ENCODE peak calls at places on chromosome 10, in seven cellular contexts. One of them, this sample, is unnamed.

GRCh38 chr10:2839081-2839725 is 228.1 kb upstream of the PFKP start:
- DNase-seq in heart left ventricle: no peak
- DNase-seq in upper lobe of right lung: peak
- DNase-seq in body of pancreas: peak
- DNase-seq in ascending aorta: no peak
- DNase-seq in brain microvascular endothelial cell: no peak
- DNase-seq in heart right ventricle: no peak
- DNase-seq in this sample: no peak

GRCh38 chr10:131949041-131949862 is 32.5 kb downstream of the BNIP3 start:
- DNase-seq in heart left ventricle: no peak
- DNase-seq in upper lobe of right lung: peak
- DNase-seq in body of pancreas: peak
- DNase-seq in ascending aorta: peak
- DNase-seq in brain microvascular endothelial cell: no peak
- DNase-seq in heart right ventricle: no peak
- DNase-seq in this sample: no peak

GRCh38 chr10:14530465-14530864 is 199.7 kb upstream of the FRMD4A start:
- DNase-seq in heart left ventricle: no peak
- DNase-seq in upper lobe of right lung: no peak
- DNase-seq in body of pancreas: no peak
- DNase-seq in ascending aorta: no peak
- DNase-seq in brain microvascular endothelial cell: no peak
- DNase-seq in heart right ventricle: no peak
- DNase-seq in this sample: no peak

GRCh38 chr10:55943403-55943802 is 417.7 kb downstream of the ZWINT start:
- DNase-seq in heart left ventricle: no peak
- DNase-seq in upper lobe of right lung: no peak
- DNase-seq in body of pancreas: no peak
- DNase-seq in ascending aorta: no peak
- DNase-seq in brain microvascular endothelial cell: no peak
- DNase-seq in heart right ventricle: no peak
- DNase-seq in this sample: no peak

GRCh38 chr10:22705534-22705933 is 8.8 kb downstream of the PIP4K2A start:
- DNase-seq in heart left ventricle: no peak
- DNase-seq in upper lobe of right lung: no peak
- DNase-seq in body of pancreas: no peak
- DNase-seq in ascending aorta: no peak
- DNase-seq in brain microvascular endothelial cell: no peak
- DNase-seq in heart right ventricle: no peak
- DNase-seq in this sample: no peak

GRCh38 chr10:38007551-38007950 is 2.9 kb upstream of the ZNF33A start:
- DNase-seq in heart left ventricle: no peak
- DNase-seq in upper lobe of right lung: no peak
- DNase-seq in body of pancreas: no peak
- DNase-seq in ascending aorta: no peak
- DNase-seq in brain microvascular endothelial cell: no peak
- DNase-seq in heart right ventricle: no peak
- DNase-seq in this sample: no peak

GRCh38 chr10:47187592-47187991 is 112.4 kb upstream of the GDF10 start:
- DNase-seq in heart left ventricle: no peak
- DNase-seq in upper lobe of right lung: no peak
- DNase-seq in body of pancreas: no peak
- DNase-seq in ascending aorta: no peak
- DNase-seq in brain microvascular endothelial cell: no peak
- DNase-seq in heart right ventricle: no peak
- DNase-seq in this sample: no peak

GRCh38 chr10:85105614-85106013 is 777.2 kb downstream of the CCSER2 start:
- DNase-seq in heart left ventricle: no peak
- DNase-seq in upper lobe of right lung: no peak
- DNase-seq in body of pancreas: peak
- DNase-seq in ascending aorta: no peak
- DNase-seq in brain microvascular endothelial cell: no peak
- DNase-seq in heart right ventricle: no peak
- DNase-seq in this sample: no peak

GRCh38 chr10:70302292-70302691 is 18.5 kb upstream of the NPFFR1 start:
- DNase-seq in heart left ventricle: no peak
- DNase-seq in upper lobe of right lung: no peak
- DNase-seq in body of pancreas: no peak
- DNase-seq in ascending aorta: no peak
- DNase-seq in brain microvascular endothelial cell: peak
- DNase-seq in heart right ventricle: no peak
- DNase-seq in this sample: no peak

GRCh38 chr10:31646519-31646918 is 282.1 kb downstream of the ARHGAP12 start:
- DNase-seq in heart left ventricle: no peak
- DNase-seq in upper lobe of right lung: no peak
- DNase-seq in body of pancreas: no peak
- DNase-seq in ascending aorta: no peak
- DNase-seq in brain microvascular endothelial cell: no peak
- DNase-seq in heart right ventricle: no peak
- DNase-seq in this sample: no peak

GRCh38 chr10:100634034-100634433 is 98.3 kb downstream of the HIF1AN start:
- DNase-seq in heart left ventricle: no peak
- DNase-seq in upper lobe of right lung: no peak
- DNase-seq in body of pancreas: no peak
- DNase-seq in ascending aorta: no peak
- DNase-seq in brain microvascular endothelial cell: no peak
- DNase-seq in heart right ventricle: no peak
- DNase-seq in this sample: no peak

GRCh38 chr10:124087672-124088634 is 5.4 kb downstream of the CHST15 start:
- DNase-seq in heart left ventricle: no peak
- DNase-seq in upper lobe of right lung: peak
- DNase-seq in body of pancreas: peak
- DNase-seq in ascending aorta: no peak
- DNase-seq in brain microvascular endothelial cell: no peak
- DNase-seq in heart right ventricle: no peak
- DNase-seq in this sample: no peak

GRCh38 chr10:113003032-113003431 is 53.0 kb downstream of the TCF7L2 start:
- DNase-seq in heart left ventricle: no peak
- DNase-seq in upper lobe of right lung: no peak
- DNase-seq in body of pancreas: no peak
- DNase-seq in ascending aorta: no peak
- DNase-seq in brain microvascular endothelial cell: no peak
- DNase-seq in heart right ventricle: no peak
- DNase-seq in this sample: no peak

GRCh38 chr10:86666538-86666937 is 1.8 kb upstream of the LDB3 start:
- DNase-seq in heart left ventricle: peak
- DNase-seq in upper lobe of right lung: no peak
- DNase-seq in body of pancreas: no peak
- DNase-seq in ascending aorta: no peak
- DNase-seq in brain microvascular endothelial cell: no peak
- DNase-seq in heart right ventricle: peak
- DNase-seq in this sample: no peak

GRCh38 chr10:86165666-86166065 is 200.9 kb downstream of the GRID1 start:
- DNase-seq in heart left ventricle: no peak
- DNase-seq in upper lobe of right lung: peak
- DNase-seq in body of pancreas: no peak
- DNase-seq in ascending aorta: peak
- DNase-seq in brain microvascular endothelial cell: no peak
- DNase-seq in heart right ventricle: no peak
- DNase-seq in this sample: no peak

GRCh38 chr10:123135415-123136141 is at the start of gene HMX3:
- DNase-seq in heart left ventricle: no peak
- DNase-seq in upper lobe of right lung: no peak
- DNase-seq in body of pancreas: no peak
- DNase-seq in ascending aorta: no peak
- DNase-seq in brain microvascular endothelial cell: no peak
- DNase-seq in heart right ventricle: no peak
- DNase-seq in this sample: no peak

GRCh38 chr10:52314007-52314821 is at the start of gene DKK1:
- DNase-seq in heart left ventricle: peak
- DNase-seq in upper lobe of right lung: peak
- DNase-seq in body of pancreas: peak
- DNase-seq in ascending aorta: peak
- DNase-seq in brain microvascular endothelial cell: peak
- DNase-seq in heart right ventricle: peak
- DNase-seq in this sample: no peak

GRCh38 chr10:68318331-68319059 is 13.4 kb upstream of the HNRNPH3 start:
- DNase-seq in heart left ventricle: no peak
- DNase-seq in upper lobe of right lung: no peak
- DNase-seq in body of pancreas: no peak
- DNase-seq in ascending aorta: no peak
- DNase-seq in brain microvascular endothelial cell: no peak
- DNase-seq in heart right ventricle: no peak
- DNase-seq in this sample: no peak

GRCh38 chr10:11555556-11555955 is 55.9 kb downstream of the USP6NL start:
- DNase-seq in heart left ventricle: no peak
- DNase-seq in upper lobe of right lung: no peak
- DNase-seq in body of pancreas: no peak
- DNase-seq in ascending aorta: no peak
- DNase-seq in brain microvascular endothelial cell: no peak
- DNase-seq in heart right ventricle: no peak
- DNase-seq in this sample: no peak

GRCh38 chr10:3622845-3623621 is 162.0 kb downstream of the KLF6 start:
- DNase-seq in heart left ventricle: no peak
- DNase-seq in upper lobe of right lung: no peak
- DNase-seq in body of pancreas: no peak
- DNase-seq in ascending aorta: no peak
- DNase-seq in brain microvascular endothelial cell: peak
- DNase-seq in heart right ventricle: no peak
- DNase-seq in this sample: no peak

GRCh38 chr10:48525113-48525512 is 79.8 kb downstream of the ARHGAP22 start:
- DNase-seq in heart left ventricle: no peak
- DNase-seq in upper lobe of right lung: no peak
- DNase-seq in body of pancreas: no peak
- DNase-seq in ascending aorta: no peak
- DNase-seq in brain microvascular endothelial cell: no peak
- DNase-seq in heart right ventricle: no peak
- DNase-seq in this sample: peak
- H3K4me3 ChIP-seq in heart left ventricle: no peak
- H3K4me3 ChIP-seq in upper lobe of right lung: no peak
- H3K4me3 ChIP-seq in body of pancreas: no peak
- H3K4me3 ChIP-seq in ascending aorta: no peak
- H3K4me3 ChIP-seq in brain microvascular endothelial cell: no peak
- H3K4me3 ChIP-seq in heart right ventricle: no peak
- H3K4me3 ChIP-seq in this sample: no peak

GRCh38 chr10:119235381-119235780 is 28.0 kb downstream of the GRK5 start:
- DNase-seq in heart left ventricle: no peak
- DNase-seq in upper lobe of right lung: no peak
- DNase-seq in body of pancreas: no peak
- DNase-seq in ascending aorta: no peak
- DNase-seq in brain microvascular endothelial cell: no peak
- DNase-seq in heart right ventricle: peak
- DNase-seq in this sample: no peak
- H3K27ac ChIP-seq in heart left ventricle: peak
- H3K27ac ChIP-seq in upper lobe of right lung: no peak
- H3K27ac ChIP-seq in body of pancreas: no peak
- H3K27ac ChIP-seq in ascending aorta: peak
- H3K27ac ChIP-seq in brain microvascular endothelial cell: no peak
- H3K27ac ChIP-seq in heart right ventricle: peak
- H3K27ac ChIP-seq in this sample: peak

GRCh38 chr10:125144693-125145623 is 15.4 kb downstream of the CTBP2 start:
- DNase-seq in heart left ventricle: no peak
- DNase-seq in upper lobe of right lung: no peak
- DNase-seq in body of pancreas: no peak
- DNase-seq in ascending aorta: no peak
- DNase-seq in brain microvascular endothelial cell: peak
- DNase-seq in heart right ventricle: no peak
- DNase-seq in this sample: no peak
- TF ChIP-seq CTCF in heart left ventricle: peak
- TF ChIP-seq CTCF in upper lobe of right lung: peak
- TF ChIP-seq CTCF in body of pancreas: peak
- TF ChIP-seq CTCF in ascending aorta: peak
- TF ChIP-seq CTCF in brain microvascular endothelial cell: peak
- TF ChIP-seq CTCF in heart right ventricle: peak
- TF ChIP-seq CTCF in this sample: peak

GRCh38 chr10:120735315-120735714 is 115.8 kb upstream of the WDR11 start:
- DNase-seq in heart left ventricle: no peak
- DNase-seq in upper lobe of right lung: no peak
- DNase-seq in body of pancreas: no peak
- DNase-seq in ascending aorta: no peak
- DNase-seq in brain microvascular endothelial cell: no peak
- DNase-seq in heart right ventricle: no peak
- DNase-seq in this sample: no peak

GRCh38 chr10:120735773-120736371 is 115.3 kb upstream of the WDR11 start:
- DNase-seq in heart left ventricle: no peak
- DNase-seq in upper lobe of right lung: no peak
- DNase-seq in body of pancreas: no peak
- DNase-seq in ascending aorta: no peak
- DNase-seq in brain microvascular endothelial cell: no peak
- DNase-seq in heart right ventricle: no peak
- DNase-seq in this sample: no peak

GRCh38 chr10:120736377-120736776 is 114.8 kb upstream of the WDR11 start:
- DNase-seq in heart left ventricle: no peak
- DNase-seq in upper lobe of right lung: no peak
- DNase-seq in body of pancreas: no peak
- DNase-seq in ascending aorta: no peak
- DNase-seq in brain microvascular endothelial cell: no peak
- DNase-seq in heart right ventricle: no peak
- DNase-seq in this sample: no peak

GRCh38 chr10:120732643-120733313 is 118.4 kb upstream of the WDR11 start:
- DNase-seq in heart left ventricle: no peak
- DNase-seq in upper lobe of right lung: no peak
- DNase-seq in body of pancreas: no peak
- DNase-seq in ascending aorta: no peak
- DNase-seq in brain microvascular endothelial cell: no peak
- DNase-seq in heart right ventricle: no peak
- DNase-seq in this sample: no peak

DNA sequence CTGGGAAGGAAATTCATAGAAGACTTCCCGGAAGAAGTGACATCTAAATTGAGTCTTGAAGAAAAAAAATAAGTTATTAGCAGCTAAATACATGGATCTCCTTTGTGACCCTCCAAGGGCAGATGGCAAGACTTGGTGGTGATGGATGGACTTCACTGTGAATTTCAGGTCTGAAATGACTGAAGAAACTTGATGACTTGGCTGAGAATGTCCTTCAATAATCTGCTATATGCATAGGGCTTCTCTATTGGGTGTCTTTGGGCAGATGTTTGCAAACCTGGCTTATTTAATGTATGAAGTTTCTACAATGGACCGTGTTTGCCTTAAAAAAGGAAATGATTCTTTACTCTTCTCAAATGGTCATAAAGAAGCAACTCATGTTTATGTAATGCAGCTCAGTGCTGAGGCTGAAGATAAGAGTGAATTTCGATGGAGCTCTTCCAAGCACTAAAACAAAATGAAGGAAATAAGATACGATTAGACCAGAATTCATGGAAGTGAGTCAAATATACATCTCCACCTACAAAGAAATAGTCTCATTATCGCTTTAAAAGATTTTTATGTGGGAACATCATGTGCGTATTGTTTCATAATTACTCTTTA is 116.6 kb upstream of the WDR11 start:
- DNase-seq in heart left ventricle: no peak
- DNase-seq in upper lobe of right lung: no peak
- DNase-seq in body of pancreas: no peak
- DNase-seq in ascending aorta: no peak
- DNase-seq in brain microvascular endothelial cell: no peak
- DNase-seq in heart right ventricle: no peak
- DNase-seq in this sample: no peak
- H3K4me3 ChIP-seq in heart left ventricle: no peak
- H3K4me3 ChIP-seq in upper lobe of right lung: no peak
- H3K4me3 ChIP-seq in body of pancreas: no peak
- H3K4me3 ChIP-seq in ascending aorta: no peak
- H3K4me3 ChIP-seq in brain microvascular endothelial cell: no peak
- H3K4me3 ChIP-seq in heart right ventricle: no peak
- H3K4me3 ChIP-seq in this sample: no peak

GRCh38 chr10:93475871-93476270 is 6.3 kb downstream of the MYOF start:
- DNase-seq in heart left ventricle: no peak
- DNase-seq in upper lobe of right lung: no peak
- DNase-seq in body of pancreas: no peak
- DNase-seq in ascending aorta: no peak
- DNase-seq in brain microvascular endothelial cell: peak
- DNase-seq in heart right ventricle: no peak
- DNase-seq in this sample: peak
- H3K27ac ChIP-seq in heart left ventricle: no peak
- H3K27ac ChIP-seq in upper lobe of right lung: peak
- H3K27ac ChIP-seq in body of pancreas: no peak
- H3K27ac ChIP-seq in ascending aorta: peak
- H3K27ac ChIP-seq in brain microvascular endothelial cell: peak
- H3K27ac ChIP-seq in heart right ventricle: no peak
- H3K27ac ChIP-seq in this sample: peak